ENCODE peak calls at places on chromosomes 2 and 18, in four cellular contexts. K, G, D and I are unnamed samples.

GRCh38 chr2:121868652-121869051 is 113.2 kb downstream of the TSN start:
- DNase-seq in K (no peak), G (no peak), D (no peak), I (no peak)

GRCh38 chr2:190351955-190352354 is 8.6 kb downstream of the INPP1 start:
- DNase-seq in K (no peak), G (no peak), D (no peak), I (no peak)

GRCh38 chr18:28176933-28177827 is at the start of gene CDH2:
- DNase-seq in K (peak; percentile 96), G (no peak), D (peak; percentile 24), I (peak; percentile 61)

GRCh38 chr2:235668782-235669181 is 174.9 kb downstream of the AGAP1 start:
- DNase-seq in K (no peak), G (no peak), D (no peak), I (no peak)

GRCh38 chr2:82478641-82479040 is 1980.4 kb downstream of the SUCLG1 start:
- DNase-seq in K (no peak), G (no peak), D (no peak), I (no peak)

GRCh38 chr2:74457549-74458131 is 598 bp upstream of the WBP1 start:
- DNase-seq in K (no peak), G (no peak), D (peak; percentile 69), I (no peak)

GRCh38 chr2:226403360-226403759 is 396.3 kb downstream of the IRS1 start:
- DNase-seq in K (peak; percentile 47), G (no peak), D (no peak), I (no peak)

GRCh38 chr2:160241251-160242137 is 41.4 kb upstream of the ITGB6 start:
- DNase-seq in K (peak; percentile 91), G (no peak), D (no peak), I (no peak)

GRCh38 chr2:161586517-161587167 is 37.6 kb upstream of the SLC4A10 start:
- DNase-seq in K (peak; percentile 38), G (no peak), D (no peak), I (no peak)

GRCh38 chr2:219254590-219255219 is 987 bp upstream of the TUBA4A start:
- DNase-seq in K (no peak), G (no peak), D (no peak), I (no peak)

GRCh38 chr2:48034295-48034694 is 128.0 kb upstream of the FBXO11 start:
- DNase-seq in K (no peak), G (no peak), D (no peak), I (no peak)

GRCh38 chr2:11940121-11940743 is 193.8 kb downstream of the LPIN1 start:
- DNase-seq in K (no peak), G (no peak), D (no peak), I (no peak)

GRCh38 chr2:156083707-156084494 is 248.6 kb downstream of the NR4A2 start:
- DNase-seq in K (peak; percentile 6), G (no peak), D (no peak), I (no peak)

GRCh38 chr18:58313491-58314032 is 269.5 kb downstream of the NEDD4L start:
- DNase-seq in K (no peak), G (no peak), D (no peak), I (no peak)

GRCh38 chr2:144230057-144230451 is 289.9 kb downstream of the ZEB2 start:
- DNase-seq in K (no peak), G (no peak), D (no peak), I (no peak)

GRCh38 chr2:222900354-222900753 is 39.5 kb downstream of the ACSL3 start:
- DNase-seq in K (peak; percentile 82), G (no peak), D (no peak), I (no peak)

GRCh38 chr2:137192366-137193315 is 427.3 kb downstream of the THSD7B start:
- DNase-seq in K (peak; percentile 38), G (no peak), D (no peak), I (no peak)

GRCh38 chr18:33744032-33744697 is 166.1 kb downstream of the ASXL3 start:
- DNase-seq in K (no peak), G (no peak), D (peak; percentile 36), I (no peak)

GRCh38 chr2:235773188-235773928 is 279.5 kb downstream of the AGAP1 start:
- DNase-seq in K (no peak), G (no peak), D (no peak), I (no peak)

GRCh38 chr18:32189723-32190591 is at the start of gene MEP1B:
- DNase-seq in K (no peak), G (no peak), D (no peak), I (no peak)

GRCh38 chr2:181036848-181037603 is 56.6 kb downstream of the UBE2E3 start:
- DNase-seq in K (peak; percentile 74), G (no peak), D (no peak), I (no peak)

GRCh38 chr2:179486969-179487752 is 222.5 kb upstream of the SESTD1 start:
- DNase-seq in K (no peak), G (no peak), D (peak; percentile 55), I (no peak)